ENCODE peak calls at places on chromosomes 2 and 18, in eight cellular contexts. Y is heart left ventricle; S is choroid plexus epithelial cell; W is CD8-positive, alpha-beta T cell; O is upper lobe of right lung; I is GM12865; N is fibroblast of pulmonary artery; E is left lung. Z is an unnamed sample.

GRCh38 chr2:165572155-165572554 is 102.7 kb downstream of the CSRNP3 start:
- DNase-seq in Y (peak; percentile 35), S (peak; percentile 7), W (no peak), O (no peak), I (no peak), N (no peak), E (no peak), Z (no peak)

GRCh38 chr2:10255189-10256030 is 47.3 kb upstream of the HPCAL1 start:
- DNase-seq in Y (no peak), S (no peak), W (no peak), O (peak; percentile 62), I (no peak), N (no peak), E (peak; percentile 40), Z (no peak)

GRCh38 chr18:76213996-76214395 is 281.0 kb downstream of the ZNF516 start:
- DNase-seq in Y (no peak), S (no peak), W (no peak), O (no peak), I (no peak), N (no peak), E (no peak), Z (no peak)

GRCh38 chr2:4219571-4219970 is 516.2 kb downstream of the DCDC2C start:
- DNase-seq in Y (no peak), S (no peak), W (no peak), O (no peak), I (no peak), N (no peak), E (no peak), Z (no peak)

GRCh38 chr2:190947711-190948251 is 66.2 kb downstream of the STAT1 start:
- DNase-seq in Y (no peak), S (peak; percentile 91), W (no peak), O (no peak), I (peak; percentile 55), N (peak; percentile 86), E (no peak), Z (peak; percentile 87)

GRCh38 chr2:60551241-60552095 is 2.0 kb downstream of the BCL11A start:
- DNase-seq in Y (peak; percentile 57), S (peak; percentile 40), W (no peak), O (peak; percentile 77), I (peak; percentile 33), N (peak; percentile 63), E (peak; percentile 88), Z (peak; percentile 32)

GRCh38 chr2:143026411-143027054 is 102.7 kb upstream of the ARHGAP15 start:
- DNase-seq in Y (peak; percentile 35), S (no peak), W (no peak), O (no peak), I (no peak), N (no peak), E (peak; percentile 58), Z (no peak)

GRCh38 chr2:197398913-197399312 is 35.9 kb downstream of the SF3B1 start:
- DNase-seq in Y (no peak), S (no peak), W (no peak), O (no peak), I (no peak), N (no peak), E (no peak), Z (no peak)

GRCh38 chr2:205060269-205060668 is 515.0 kb downstream of the PARD3B start:
- DNase-seq in Y (no peak), S (peak; percentile 79), W (no peak), O (no peak), I (no peak), N (peak; percentile 57), E (no peak), Z (peak; percentile 78)

GRCh38 chr2:95174031-95174430 is 8.4 kb downstream of the ZNF2 start:
- DNase-seq in Y (no peak), S (no peak), W (no peak), O (no peak), I (no peak), N (no peak), E (no peak), Z (no peak)

GRCh38 chr2:220555961-220556360 is 928.5 kb downstream of the SLC4A3 start:
- DNase-seq in Y (no peak), S (peak; percentile 7), W (no peak), O (no peak), I (no peak), N (peak; percentile 11), E (no peak), Z (no peak)

GRCh38 chr2:28102455-28102874 is 211.9 kb downstream of the BABAM2 start:
- DNase-seq in Y (no peak), S (peak; percentile 78), W (no peak), O (no peak), I (no peak), N (peak; percentile 88), E (no peak), Z (peak; percentile 63)

GRCh38 chr2:96241901-96242611 is 23.7 kb downstream of the TMEM127 start:
- DNase-seq in Y (peak; percentile 63), S (peak; percentile 80), W (no peak), O (no peak), I (peak; percentile 89), N (peak; percentile 90), E (no peak), Z (peak; percentile 62)

GRCh38 chr2:124822516-124822915 is 797.4 kb downstream of the CNTNAP5 start:
- DNase-seq in Y (no peak), S (no peak), W (no peak), O (no peak), I (no peak), N (no peak), E (no peak), Z (peak; percentile 27)

GRCh38 chr2:9234680-9235387 is 28.2 kb downstream of the ASAP2 start:
- DNase-seq in Y (no peak), S (peak; percentile 92), W (no peak), O (no peak), I (no peak), N (peak; percentile 95), E (peak; percentile 39), Z (peak; percentile 82)

GRCh38 chr2:72035518-72036172 is 112.0 kb downstream of the CYP26B1 start:
- DNase-seq in Y (no peak), S (peak; percentile 37), W (no peak), O (peak; percentile 43), I (no peak), N (peak; percentile 5), E (peak; percentile 31), Z (peak; percentile 11)

GRCh38 chr18:59517446-59518171 is 158.5 kb upstream of the LMAN1 start:
- DNase-seq in Y (no peak), S (peak; percentile 37), W (no peak), O (no peak), I (no peak), N (peak; percentile 46), E (no peak), Z (peak; percentile 37)

GRCh38 chr18:8967573-8967972 is 134.9 kb upstream of the NDUFV2 start:
- DNase-seq in Y (no peak), S (no peak), W (no peak), O (no peak), I (peak; percentile 45), N (no peak), E (no peak), Z (no peak)

GRCh38 chr2:125667630-125668029 is 988.3 kb upstream of the GYPC start:
- DNase-seq in Y (no peak), S (no peak), W (no peak), O (no peak), I (peak; percentile 73), N (no peak), E (no peak), Z (no peak)

GRCh38 chr2:109439315-109439714 is 174.5 kb downstream of the SEPTIN10 start:
- DNase-seq in Y (no peak), S (no peak), W (no peak), O (no peak), I (no peak), N (no peak), E (no peak), Z (no peak)

GRCh38 chr2:48306409-48307284 is 223.3 kb upstream of the STON1 start:
- DNase-seq in Y (no peak), S (peak; percentile 18), W (no peak), O (no peak), I (no peak), N (peak; percentile 79), E (no peak), Z (peak; percentile 74)

GRCh38 chr2:195632852-195633572 is 24.0 kb upstream of the SLC39A10 start:
- DNase-seq in Y (no peak), S (no peak), W (no peak), O (no peak), I (no peak), N (no peak), E (no peak), Z (no peak)

GRCh38 chr18:38619129-38619528 is 1053.5 kb upstream of the CELF4 start:
- DNase-seq in Y (no peak), S (peak; percentile 2), W (no peak), O (no peak), I (no peak), N (no peak), E (no peak), Z (no peak)

GRCh38 chr2:78309460-78309859 is 716.0 kb upstream of the REG3G start:
- DNase-seq in Y (no peak), S (no peak), W (no peak), O (no peak), I (no peak), N (no peak), E (no peak), Z (no peak)

GRCh38 chr2:18814387-18814786 is 225.0 kb upstream of the NT5C1B start:
- DNase-seq in Y (no peak), S (peak; percentile 91), W (no peak), O (no peak), I (peak; percentile 12), N (peak; percentile 63), E (no peak), Z (peak; percentile 81)

GRCh38 chr2:238771193-238771592 is 76.7 kb upstream of the TWIST2 start:
- DNase-seq in Y (no peak), S (peak; percentile 48), W (no peak), O (no peak), I (no peak), N (peak; percentile 40), E (no peak), Z (peak; percentile 58)
- TF ChIP-seq CTCF in Y (no peak), S (peak; percentile 53), W (no peak), O (no peak), I (no peak), N (peak; percentile 27), E (no peak), Z (peak; percentile 45)

GRCh38 chr2:20229322-20230201 is 4.6 kb upstream of the SDC1 start:
- DNase-seq in Y (no peak), S (peak; percentile 53), W (no peak), O (peak; percentile 39), I (no peak), N (no peak), E (no peak), Z (peak; percentile 30)
- H3K4me3 ChIP-seq in Y (no peak overlapping the region), S (no peak overlapping the region), W (no peak overlapping the region), O (no peak overlapping the region), I (no peak overlapping the region), N (no peak overlapping the region), E (no peak overlapping the region), Z (no peak overlapping the region)

GRCh38 chr2:236965841-236966096 is 119.9 kb upstream of the COPS8 start:
- DNase-seq in Y (no peak), S (no peak), W (no peak), O (no peak), I (no peak), N (no peak), E (no peak), Z (no peak)
- TF ChIP-seq CTCF in Y (no peak), S (no peak), W (no peak), O (no peak), I (no peak), N (no peak), E (no peak), Z (no peak)

DNA sequence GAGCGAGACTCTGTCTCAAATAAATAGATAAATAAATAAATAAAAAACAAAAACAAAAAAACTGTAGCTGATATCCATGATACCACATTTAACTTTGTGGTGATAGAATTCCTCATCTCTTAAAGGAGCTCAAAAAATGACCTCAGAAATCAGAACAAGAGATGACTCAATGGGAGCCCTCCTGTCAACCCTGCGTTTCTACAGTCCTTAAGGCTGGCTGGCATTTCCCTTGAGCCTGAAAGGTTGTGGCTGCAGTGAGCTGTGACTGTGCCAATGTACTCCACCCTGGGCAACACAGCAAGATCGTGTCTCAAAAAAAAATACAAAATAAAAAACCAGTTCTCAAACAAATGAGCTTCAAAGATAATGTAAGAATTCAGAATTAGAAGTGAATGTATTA is 40.4 kb downstream of the CHST9 start:
- DNase-seq in Y (no peak), S (no peak), W (no peak), O (no peak), I (no peak), N (no peak), E (no peak), Z (no peak)
- H3K4me3 ChIP-seq in Y (no peak overlapping the region), S (no peak overlapping the region), W (no peak overlapping the region), O (no peak overlapping the region), I (no peak overlapping the region), N (no peak overlapping the region), E (no peak overlapping the region), Z (no peak overlapping the region)